ENCODE peak calls at places on chromosome 3, in four cellular contexts. P is adrenal gland, V is fibroblast of lung, D is uterus. Q is an unnamed sample.

GRCh38 chr3:184563569-184563925 is 2.0 kb downstream of the EPHB3 start:
- DNase-seq in P (no peak), V (no peak), D (no peak), Q (no peak)

GRCh38 chr3:32869513-32870047 is 51.8 kb downstream of the TRIM71 start:
- DNase-seq in V (no peak), D (no peak), P (no peak), Q (no peak)

GRCh38 chr3:68060186-68060585 is 405.8 kb upstream of the SUCLG2 start:
- DNase-seq in D (no peak), P (no peak), V (no peak), Q (peak; percentile 1)

GRCh38 chr3:18489939-18490338 is 64.8 kb upstream of the SATB1 start:
- DNase-seq in V (no peak), P (no peak), D (no peak), Q (no peak)

GRCh38 chr3:52056521-52056967 is at the start of gene DUSP7:
- DNase-seq in D (peak; percentile 76), V (peak; percentile 62), P (peak; percentile 45), Q (no peak)

GRCh38 chr3:128618398-128618726 is 32.3 kb downstream of the RPN1 start:
- DNase-seq in V (no peak), P (no peak), D (no peak), Q (no peak)

GRCh38 chr3:129567176-129567705 is 24.3 kb downstream of the H1-8 start:
- DNase-seq in D (peak; percentile 68), P (no peak), V (peak; percentile 51), Q (no peak)

GRCh38 chr3:94184781-94185180 is 121.9 kb downstream of the NSUN3 start:
- DNase-seq in D (no peak), P (no peak), V (no peak), Q (peak; percentile 84)

GRCh38 chr3:151864423-151865101 is 8.9 kb upstream of the SUCNR1 start:
- DNase-seq in P (no peak), D (no peak), V (peak; percentile 85), Q (peak; percentile 79)

GRCh38 chr3:62558549-62559112 is 185.3 kb upstream of the FEZF2 start:
- DNase-seq in P (no peak), V (peak; percentile 47), D (no peak), Q (no peak)

DNA sequence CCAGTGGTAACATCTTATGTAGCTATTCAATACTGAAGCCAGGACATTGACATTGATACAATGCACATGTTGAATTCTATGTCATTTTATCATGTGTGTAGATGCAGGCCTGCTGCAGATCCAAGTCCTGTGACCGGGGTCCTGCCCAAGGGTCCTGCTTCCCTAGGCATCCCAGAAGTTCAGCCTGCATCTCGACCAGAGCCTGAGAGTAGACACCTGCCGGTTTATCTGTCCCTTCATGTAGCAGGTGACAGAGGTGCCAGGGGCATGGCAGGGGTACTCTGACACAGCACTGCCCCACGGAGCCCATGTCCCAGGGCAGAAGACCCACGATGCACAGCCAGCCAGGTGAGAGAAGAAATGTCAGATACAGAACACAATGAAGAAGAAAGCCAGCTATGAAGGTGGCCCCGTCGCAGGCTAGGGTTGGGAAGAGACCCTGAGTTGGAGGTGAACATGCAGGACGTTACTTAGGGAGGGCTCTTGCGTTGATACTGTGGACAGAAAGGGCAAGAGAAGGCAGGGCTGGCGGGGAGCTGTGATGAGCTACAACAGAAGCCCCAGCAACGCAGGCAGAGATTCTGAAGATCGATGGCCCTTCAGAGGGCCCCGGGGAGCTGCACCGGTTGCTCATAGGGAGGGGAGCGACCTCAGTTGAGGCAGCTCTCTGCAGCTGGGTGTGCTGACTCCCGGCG is 51.0 kb downstream of the TPRA1 start:
- DNase-seq in V (no peak), D (no peak), P (no peak), Q (no peak)
- H3K4me1 ChIP-seq in V (no peaks in the 10 kb centered on the region), D (no peaks in the 10 kb centered on the region), P (no peaks in the 10 kb centered on the region), Q (no peaks in the 10 kb centered on the region)

GRCh38 chr3:53812434-53812833 is 33.8 kb downstream of the CHDH start:
- DNase-seq in P (no peak), V (no peak), D (no peak), Q (no peak)
- TF ChIP-seq CTCF in P (no peak), V (no peak), D (no peak), Q (no peak)

GRCh38 chr3:122947621-122948202 is 79.9 kb downstream of the SEMA5B start:
- DNase-seq in D (no peak), V (peak; percentile 30), P (no peak), Q (no peak)
- H3K27ac ChIP-seq in D (peak overlapping the region; percentile 37), V (no peak overlapping the region), P (no peak overlapping the region), Q (no peak overlapping the region)

DNA sequence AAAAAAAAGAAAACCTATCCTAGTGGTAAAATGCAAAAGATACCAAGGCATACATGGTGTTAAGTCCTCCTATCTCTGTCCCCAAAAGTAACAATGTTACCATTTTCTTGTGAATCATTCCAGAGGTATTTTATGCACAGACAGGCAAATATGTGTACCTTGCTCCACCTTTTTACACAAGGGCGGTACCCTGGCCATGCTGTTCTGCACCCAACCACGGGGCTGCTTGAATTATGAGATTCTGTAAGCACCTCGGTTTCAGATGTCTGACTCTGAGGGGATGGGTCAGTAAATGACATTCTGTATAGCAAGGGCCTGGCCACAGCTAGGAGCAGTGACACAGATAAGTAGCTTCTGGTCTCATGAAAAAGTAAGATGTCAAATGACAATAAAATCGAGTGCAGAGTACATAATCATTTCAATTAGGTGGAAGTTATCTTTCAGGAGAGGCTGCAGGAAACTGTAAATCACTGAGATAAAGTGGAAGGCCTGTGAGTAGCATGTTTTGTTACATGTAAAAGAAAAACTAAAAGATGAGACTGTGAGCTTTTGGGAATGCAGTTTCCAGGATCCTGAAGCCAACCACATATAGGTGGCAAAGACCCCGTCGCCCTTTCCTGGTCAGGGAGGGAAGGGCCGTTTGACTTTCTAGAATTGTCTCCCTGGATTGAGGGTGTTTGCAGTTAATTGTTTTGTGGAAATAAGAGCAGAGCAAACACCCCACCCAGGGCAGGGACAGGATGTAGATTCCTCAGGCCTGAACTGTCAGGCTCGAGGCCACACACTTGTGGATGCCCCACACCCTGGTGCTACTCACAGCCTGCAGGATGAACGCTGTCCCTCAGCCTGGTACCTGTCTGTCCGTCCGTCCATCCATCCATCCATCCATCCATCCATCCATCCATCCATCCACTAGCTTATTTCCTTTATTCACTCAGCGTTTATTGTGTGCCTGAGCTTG is 30.2 kb upstream of the FLNB start:
- DNase-seq in V (no peak), P (no peak), D (no peak), Q (no peak)
- H3K4me1 ChIP-seq in V (peaks cover 10% of the 10 kb centered on the region), P (peaks cover 18% of the 10 kb centered on the region), D (no peaks in the 10 kb centered on the region), Q (peaks cover 37% of the 10 kb centered on the region)

DNA sequence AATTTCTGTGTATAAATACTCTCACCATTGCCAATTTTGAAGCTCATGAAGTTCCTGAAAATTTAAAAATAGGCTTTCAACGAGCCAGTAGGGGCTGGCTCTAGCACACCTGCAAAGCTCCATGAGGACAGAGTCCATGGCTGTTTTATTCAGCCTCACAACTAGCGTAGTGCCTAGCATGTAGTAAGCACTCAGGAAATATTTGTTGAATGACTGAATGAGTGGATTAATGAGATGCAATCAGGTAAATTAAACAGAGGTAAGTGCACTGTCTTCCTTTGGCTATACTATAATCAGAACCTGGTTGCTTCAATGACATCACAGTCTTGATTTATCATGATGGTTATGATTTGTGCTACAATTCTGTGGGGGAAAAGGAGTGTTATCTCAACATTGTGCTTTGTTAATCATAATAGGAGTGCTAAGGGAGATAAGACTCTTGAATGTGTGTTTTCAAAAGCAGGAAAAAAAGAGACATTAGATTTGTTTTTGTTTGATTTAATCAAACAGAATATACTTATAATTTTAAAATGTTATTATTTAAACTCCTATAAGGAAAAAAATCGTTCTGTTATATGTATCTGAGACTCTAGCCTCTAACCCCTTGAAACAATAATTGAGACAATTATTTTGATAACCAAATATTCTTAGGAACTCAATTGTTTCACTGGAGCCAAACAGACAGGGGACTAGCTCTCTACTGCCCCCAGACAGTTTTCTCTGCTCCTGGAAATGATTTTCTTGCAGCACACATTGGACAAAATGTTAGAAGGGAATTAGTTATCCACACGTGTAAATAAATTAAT is 171.7 kb upstream of the ATP11B start:
- DNase-seq in V (no peak), D (no peak), P (no peak), Q (no peak)
- TF ChIP-seq CTCF in V (peak; percentile 21), D (no peak), P (no peak), Q (peak; percentile 64)

GRCh38 chr3:17021614-17022013 is 136.9 kb downstream of the PLCL2 start:
- DNase-seq in D (no peak), P (no peak), V (no peak), Q (no peak)
- H3K27ac ChIP-seq in D (no peak overlapping the region), P (no peak overlapping the region), V (no peak overlapping the region), Q (no peak overlapping the region)

GRCh38 chr3:25441234-25441856 is 13.3 kb downstream of the RARB start:
- DNase-seq in P (no peak), V (no peak), D (no peak), Q (no peak)
- H3K4me1 ChIP-seq in P (no peaks in the 10 kb centered on the region), V (no peaks in the 10 kb centered on the region), D (no peaks in the 10 kb centered on the region), Q (no peaks in the 10 kb centered on the region)

GRCh38 chr3:4334548-4334947 is 31.4 kb downstream of the SETMAR start:
- DNase-seq in P (no peak), V (no peak), D (no peak), Q (no peak)
- TF ChIP-seq CTCF in P (no peak), V (peak; percentile 13), D (no peak), Q (peak; percentile 33)